ENCODE peak calls at places on chromosomes 11 and 22, in six cellular contexts. One of them, this sample, is unnamed.

GRCh38 chr11:121482231-121483129 is 29.7 kb upstream of the SORL1-AS1 start:
- DNase-seq in RWPE1: no peak
- DNase-seq in cardiac fibroblast: peak; percentile 13
- DNase-seq in PC-3: no peak
- DNase-seq in AG10803: no peak
- DNase-seq in CD8-positive, alpha-beta T cell: peak; percentile 74
- DNase-seq in this sample: no peak

GRCh38 chr11:73271936-73272679 is at the start of gene P2RY6:
- DNase-seq in PC-3: peak; percentile 97
- DNase-seq in AG10803: peak; percentile 54
- DNase-seq in RWPE1: peak; percentile 64
- DNase-seq in cardiac fibroblast: peak; percentile 54
- DNase-seq in CD8-positive, alpha-beta T cell: no peak
- DNase-seq in this sample: no peak

GRCh38 chr22:29157759-29158535 is 47.7 kb upstream of the EMID1 start:
- DNase-seq in AG10803: no peak
- DNase-seq in CD8-positive, alpha-beta T cell: no peak
- DNase-seq in PC-3: peak; percentile 24
- DNase-seq in RWPE1: no peak
- DNase-seq in cardiac fibroblast: no peak
- DNase-seq in this sample: no peak

GRCh38 chr11:116217006-116217405 is 555.8 kb downstream of the BUD13 start:
- DNase-seq in cardiac fibroblast: peak; percentile 66
- DNase-seq in RWPE1: no peak
- DNase-seq in PC-3: peak; percentile 57
- DNase-seq in CD8-positive, alpha-beta T cell: peak; percentile 12
- DNase-seq in AG10803: peak; percentile 43
- DNase-seq in this sample: no peak

GRCh38 chr11:69524291-69524882 is 42.9 kb downstream of the LINC01488 start:
- DNase-seq in CD8-positive, alpha-beta T cell: no peak
- DNase-seq in PC-3: peak; percentile 26
- DNase-seq in RWPE1: peak; percentile 53
- DNase-seq in cardiac fibroblast: peak; percentile 23
- DNase-seq in AG10803: peak; percentile 65
- DNase-seq in this sample: no peak

GRCh38 chr11:1053121-1053901 is 16.8 kb upstream of the MUC6 start:
- DNase-seq in CD8-positive, alpha-beta T cell: no peak
- DNase-seq in PC-3: peak; percentile 27
- DNase-seq in AG10803: peak; percentile 5
- DNase-seq in RWPE1: no peak
- DNase-seq in cardiac fibroblast: peak; percentile 35
- DNase-seq in this sample: no peak

GRCh38 chr11:2768471-2769408 is 68.9 kb upstream of the KCNQ1OT1 start:
- DNase-seq in RWPE1: peak; percentile 86
- DNase-seq in CD8-positive, alpha-beta T cell: peak; percentile 8
- DNase-seq in cardiac fibroblast: peak; percentile 30
- DNase-seq in AG10803: peak; percentile 55
- DNase-seq in PC-3: peak; percentile 85
- DNase-seq in this sample: no peak

GRCh38 chr11:11965656-11966353 is 42.6 kb downstream of the DKK3 start:
- DNase-seq in PC-3: no peak
- DNase-seq in RWPE1: no peak
- DNase-seq in cardiac fibroblast: no peak
- DNase-seq in CD8-positive, alpha-beta T cell: no peak
- DNase-seq in AG10803: no peak
- DNase-seq in this sample: no peak

GRCh38 chr11:125535585-125535984 is 33.7 kb upstream of the EI24 start:
- DNase-seq in RWPE1: no peak
- DNase-seq in CD8-positive, alpha-beta T cell: no peak
- DNase-seq in AG10803: no peak
- DNase-seq in cardiac fibroblast: no peak
- DNase-seq in PC-3: no peak
- DNase-seq in this sample: no peak

GRCh38 chr11:71138737-71139425 is 113.5 kb downstream of the SHANK2 start:
- DNase-seq in CD8-positive, alpha-beta T cell: no peak
- DNase-seq in PC-3: no peak
- DNase-seq in RWPE1: no peak
- DNase-seq in AG10803: no peak
- DNase-seq in cardiac fibroblast: no peak
- DNase-seq in this sample: no peak

GRCh38 chr11:130434521-130435223 is 6.3 kb upstream of the ADAMTS8 start:
- DNase-seq in PC-3: peak; percentile 96
- DNase-seq in CD8-positive, alpha-beta T cell: peak; percentile 68
- DNase-seq in cardiac fibroblast: peak; percentile 88
- DNase-seq in RWPE1: peak; percentile 77
- DNase-seq in AG10803: peak; percentile 75
- DNase-seq in this sample: no peak

GRCh38 chr22:31616315-31616980 is 45.6 kb downstream of the PISD start:
- DNase-seq in cardiac fibroblast: no peak
- DNase-seq in RWPE1: no peak
- DNase-seq in AG10803: no peak
- DNase-seq in CD8-positive, alpha-beta T cell: no peak
- DNase-seq in PC-3: no peak
- DNase-seq in this sample: no peak

GRCh38 chr11:47797633-47798032 is 30.5 kb upstream of the FNBP4 start:
- DNase-seq in CD8-positive, alpha-beta T cell: peak; percentile 16
- DNase-seq in PC-3: peak; percentile 53
- DNase-seq in RWPE1: peak; percentile 36
- DNase-seq in cardiac fibroblast: peak; percentile 59
- DNase-seq in AG10803: peak; percentile 68
- DNase-seq in this sample: no peak

GRCh38 chr11:38448284-38448683 is 1850.2 kb upstream of the RAG2 start:
- DNase-seq in AG10803: no peak
- DNase-seq in CD8-positive, alpha-beta T cell: no peak
- DNase-seq in RWPE1: no peak
- DNase-seq in PC-3: peak; percentile 46
- DNase-seq in cardiac fibroblast: peak; percentile 38
- DNase-seq in this sample: no peak

GRCh38 chr11:101582242-101583052 is 1.4 kb downstream of the TRPC6 start:
- DNase-seq in PC-3: no peak
- DNase-seq in AG10803: no peak
- DNase-seq in CD8-positive, alpha-beta T cell: no peak
- DNase-seq in RWPE1: peak; percentile 6
- DNase-seq in cardiac fibroblast: no peak
- DNase-seq in this sample: peak; percentile 39

GRCh38 chr11:126585388-126586302 is 230.2 kb downstream of the ST3GAL4 start:
- DNase-seq in RWPE1: peak; percentile 82
- DNase-seq in CD8-positive, alpha-beta T cell: no peak
- DNase-seq in AG10803: peak; percentile 91
- DNase-seq in PC-3: peak; percentile 93
- DNase-seq in cardiac fibroblast: peak; percentile 95
- DNase-seq in this sample: peak; percentile 46

GRCh38 chr11:65438257-65439151 is 15.9 kb downstream of the NEAT1 start:
- DNase-seq in RWPE1: no peak
- DNase-seq in CD8-positive, alpha-beta T cell: no peak
- DNase-seq in PC-3: no peak
- DNase-seq in AG10803: peak; percentile 35
- DNase-seq in cardiac fibroblast: peak; percentile 54
- DNase-seq in this sample: no peak

GRCh38 chr11:44694443-44694842 is 32.3 kb upstream of the TSPAN18 start:
- DNase-seq in RWPE1: no peak
- DNase-seq in AG10803: no peak
- DNase-seq in cardiac fibroblast: no peak
- DNase-seq in PC-3: no peak
- DNase-seq in CD8-positive, alpha-beta T cell: no peak
- DNase-seq in this sample: no peak

GRCh38 chr11:2142762-2143202 is 3.6 kb upstream of the IGF2 start:
- DNase-seq in CD8-positive, alpha-beta T cell: no peak
- DNase-seq in cardiac fibroblast: peak; percentile 12
- DNase-seq in AG10803: peak; percentile 8
- DNase-seq in RWPE1: peak; percentile 49
- DNase-seq in PC-3: peak; percentile 60
- DNase-seq in this sample: no peak

GRCh38 chr22:41242396-41243117 is 1.8 kb upstream of the CHADL start:
- DNase-seq in AG10803: peak; percentile 15
- DNase-seq in RWPE1: no peak
- DNase-seq in CD8-positive, alpha-beta T cell: no peak
- DNase-seq in cardiac fibroblast: no peak
- DNase-seq in PC-3: no peak
- DNase-seq in this sample: no peak

GRCh38 chr11:15038963-15039362 is 34.4 kb upstream of the CALCB start:
- DNase-seq in AG10803: peak; percentile 24
- DNase-seq in RWPE1: peak; percentile 18
- DNase-seq in PC-3: peak; percentile 20
- DNase-seq in CD8-positive, alpha-beta T cell: no peak
- DNase-seq in cardiac fibroblast: peak; percentile 5
- DNase-seq in this sample: no peak
- TF ChIP-seq CTCF in AG10803: peak; percentile 42
- TF ChIP-seq CTCF in RWPE1: no peak
- TF ChIP-seq CTCF in PC-3: no peak
- TF ChIP-seq CTCF in CD8-positive, alpha-beta T cell: no peak
- TF ChIP-seq CTCF in cardiac fibroblast: peak; percentile 24
- TF ChIP-seq CTCF in this sample: no peak

GRCh38 chr22:17107547-17107810 is 13.7 kb downstream of the TMEM121B start:
- DNase-seq in RWPE1: no peak
- DNase-seq in CD8-positive, alpha-beta T cell: no peak
- DNase-seq in PC-3: no peak
- DNase-seq in cardiac fibroblast: no peak
- DNase-seq in AG10803: no peak
- DNase-seq in this sample: no peak

GRCh38 chr22:17105143-17106129 is 15.7 kb downstream of the TMEM121B start:
- DNase-seq in CD8-positive, alpha-beta T cell: no peak
- DNase-seq in cardiac fibroblast: no peak
- DNase-seq in AG10803: no peak
- DNase-seq in PC-3: no peak
- DNase-seq in RWPE1: no peak
- DNase-seq in this sample: no peak

GRCh38 chr22:17104336-17104935 is 16.7 kb downstream of the TMEM121B start:
- DNase-seq in RWPE1: no peak
- DNase-seq in PC-3: no peak
- DNase-seq in AG10803: no peak
- DNase-seq in cardiac fibroblast: no peak
- DNase-seq in CD8-positive, alpha-beta T cell: no peak
- DNase-seq in this sample: no peak

GRCh38 chr22:17106785-17107546 is 14.2 kb downstream of the TMEM121B start:
- DNase-seq in cardiac fibroblast: no peak
- DNase-seq in AG10803: no peak
- DNase-seq in RWPE1: no peak
- DNase-seq in PC-3: no peak
- DNase-seq in CD8-positive, alpha-beta T cell: no peak
- DNase-seq in this sample: no peak

DNA sequence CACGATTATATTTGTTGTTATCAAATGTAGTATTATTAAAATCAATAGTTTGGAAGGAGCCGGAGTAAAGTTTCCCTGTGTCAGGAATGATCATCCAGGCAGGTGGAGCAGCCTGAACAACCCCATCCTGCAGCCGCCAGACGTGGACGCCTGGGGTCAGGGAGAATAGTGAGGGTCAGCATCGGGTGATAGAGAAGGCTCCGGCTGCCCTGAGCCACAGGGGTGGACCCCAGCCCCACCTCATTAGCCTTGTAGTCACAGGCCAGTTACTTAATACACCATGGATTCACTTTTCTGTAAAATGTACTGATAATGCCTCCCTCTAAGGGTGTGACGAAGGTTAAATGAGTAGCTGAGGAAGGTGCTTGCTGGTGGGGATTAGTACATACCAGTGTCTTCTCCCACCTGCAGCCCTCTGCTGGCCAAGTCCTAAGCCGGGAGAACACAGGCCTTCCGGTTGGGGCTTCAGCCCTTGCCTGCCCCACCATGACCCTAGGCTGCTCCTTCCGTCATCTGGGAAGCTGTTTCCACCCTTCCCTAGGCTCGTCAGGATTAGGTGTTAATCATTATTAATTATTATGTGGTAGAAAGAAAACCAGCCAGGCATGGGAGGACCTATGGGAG is 14.9 kb downstream of the TMEM121B start:
- DNase-seq in AG10803: no peak
- DNase-seq in cardiac fibroblast: no peak
- DNase-seq in CD8-positive, alpha-beta T cell: no peak
- DNase-seq in PC-3: no peak
- DNase-seq in RWPE1: no peak
- DNase-seq in this sample: no peak
- TF ChIP-seq CTCF in AG10803: no peak
- TF ChIP-seq CTCF in cardiac fibroblast: no peak
- TF ChIP-seq CTCF in CD8-positive, alpha-beta T cell: no peak
- TF ChIP-seq CTCF in PC-3: no peak
- TF ChIP-seq CTCF in RWPE1: no peak
- TF ChIP-seq CTCF in this sample: no peak

GRCh38 chr11:76237914-76238313 is 31.6 kb upstream of the WNT11 start:
- DNase-seq in RWPE1: no peak
- DNase-seq in cardiac fibroblast: no peak
- DNase-seq in PC-3: peak; percentile 37
- DNase-seq in AG10803: no peak
- DNase-seq in CD8-positive, alpha-beta T cell: no peak
- DNase-seq in this sample: no peak
- TF ChIP-seq CTCF in RWPE1: no peak
- TF ChIP-seq CTCF in cardiac fibroblast: no peak
- TF ChIP-seq CTCF in PC-3: peak; percentile 37
- TF ChIP-seq CTCF in AG10803: no peak
- TF ChIP-seq CTCF in CD8-positive, alpha-beta T cell: no peak
- TF ChIP-seq CTCF in this sample: no peak

GRCh38 chr11:95293116-95293515 is 62.1 kb upstream of the SESN3 start:
- DNase-seq in cardiac fibroblast: no peak
- DNase-seq in CD8-positive, alpha-beta T cell: no peak
- DNase-seq in PC-3: no peak
- DNase-seq in AG10803: no peak
- DNase-seq in RWPE1: no peak
- DNase-seq in this sample: no peak
- TF ChIP-seq CTCF in cardiac fibroblast: no peak
- TF ChIP-seq CTCF in CD8-positive, alpha-beta T cell: no peak
- TF ChIP-seq CTCF in PC-3: no peak
- TF ChIP-seq CTCF in AG10803: no peak
- TF ChIP-seq CTCF in RWPE1: no peak
- TF ChIP-seq CTCF in this sample: no peak

GRCh38 chr11:35387341-35387982 is 31.9 kb downstream of the SLC1A2 start:
- DNase-seq in cardiac fibroblast: peak; percentile 27
- DNase-seq in RWPE1: no peak
- DNase-seq in PC-3: peak; percentile 9
- DNase-seq in AG10803: no peak
- DNase-seq in CD8-positive, alpha-beta T cell: no peak
- DNase-seq in this sample: no peak
- TF ChIP-seq CTCF in cardiac fibroblast: no peak
- TF ChIP-seq CTCF in RWPE1: no peak
- TF ChIP-seq CTCF in PC-3: peak; percentile 38
- TF ChIP-seq CTCF in AG10803: no peak
- TF ChIP-seq CTCF in CD8-positive, alpha-beta T cell: no peak
- TF ChIP-seq CTCF in this sample: no peak